ENCODE peak calls at places on chromosomes 11 and 22, in eight cellular contexts. Q is fibroblast of lung; H is stimulated activated CD8-positive, alpha-beta memory T cell treated with anti-CD3 and anti-CD28 coated beads, Interleukin-7, amount 100 ng/mL, for 1 hour; R is AG08395; J is left colon; O is stimulated activated CD4-positive, alpha-beta T cell treated with anti-CD3 and anti-CD28 coated beads, Interleukin-2, amount 100 ng/mL, for 24 hours; F is central memory CD4-positive, alpha-beta T cell; G is NB4. K is an unnamed sample.
A peak's percentile ranks its signal among the peaks of the same experiment; 100 is the strongest.

GRCh38 chr22:39024923-39025322 is 4.0 kb downstream of the APOBEC3D start:
- DNase-seq in H (no peak), G (no peak), J (no peak), Q (no peak), F (peak; percentile 40), R (no peak), O (no peak), K (no peak)

GRCh38 chr11:117875397-117876048 is 935 bp downstream of the FXYD6 start:
- DNase-seq in G (no peak), F (peak; percentile 19), H (no peak), R (no peak), O (peak; percentile 31), Q (no peak), J (no peak), K (no peak)

GRCh38 chr11:30586251-30587144 is at the start of gene MPPED2:
- DNase-seq in Q (no peak), F (no peak), J (peak; percentile 31), G (no peak), H (no peak), O (peak; percentile 33), R (peak; percentile 55), K (no peak)

GRCh38 chr11:118691926-118692830 is 12.7 kb upstream of the TREH start:
- DNase-seq in F (peak; percentile 71), J (peak; percentile 16), Q (peak; percentile 59), R (peak; percentile 35), H (peak; percentile 51), O (peak; percentile 64), G (peak; percentile 88), K (peak; percentile 80)

GRCh38 chr11:101096036-101096704 is 33.4 kb downstream of the PGR start:
- DNase-seq in R (no peak), J (no peak), G (no peak), H (no peak), Q (no peak), F (no peak), O (no peak), K (no peak)

GRCh38 chr11:72446929-72447753 is 12.8 kb upstream of the CLPB start:
- DNase-seq in O (no peak), G (peak; percentile 69), R (peak; percentile 76), H (no peak), F (peak; percentile 34), Q (peak; percentile 67), J (no peak), K (no peak)

GRCh38 chr11:76850815-76851214 is 9.9 kb upstream of the ACER3 start:
- DNase-seq in F (no peak), H (no peak), O (no peak), J (no peak), G (no peak), R (no peak), Q (no peak), K (no peak)

GRCh38 chr11:122750047-122750446 is 88.3 kb upstream of the CRTAM start:
- DNase-seq in G (no peak), J (no peak), H (no peak), Q (no peak), R (no peak), O (no peak), F (no peak), K (no peak)

GRCh38 chr11:125365196-125365931 is 130.7 kb downstream of the FEZ1 start:
- DNase-seq in G (no peak), H (no peak), O (no peak), Q (no peak), J (no peak), F (no peak), R (no peak), K (no peak)

GRCh38 chr22:42994917-42995562 is 19.9 kb downstream of the PACSIN2 start:
- DNase-seq in H (no peak), Q (peak; percentile 94), O (no peak), J (peak; percentile 54), F (no peak), R (peak; percentile 78), G (peak; percentile 95), K (no peak)

GRCh38 chr11:3687399-3687798 is 16.2 kb upstream of the CHRNA10 start:
- DNase-seq in J (no peak), O (no peak), Q (no peak), F (no peak), R (no peak), H (no peak), G (no peak), K (no peak)

GRCh38 chr11:76802151-76802550 is 19.0 kb downstream of the TSKU start:
- DNase-seq in F (no peak), O (no peak), Q (no peak), G (no peak), R (no peak), H (no peak), J (no peak), K (no peak)